ENCODE peak calls at places on chromosomes 16 and 17, in four cellular contexts. One of them, this sample, is unnamed.

GRCh38 chr17:561118-561517 is 153.5 kb downstream of the VPS53 start:
- DNase-seq in MCF 10A: no peak
- DNase-seq in GM20000: peak
- DNase-seq in heart left ventricle: peak
- DNase-seq in this sample: no peak

GRCh38 chr16:1019234-1019933 is 37.8 kb downstream of the SOX8 start:
- DNase-seq in heart left ventricle: peak
- DNase-seq in GM20000: no peak
- DNase-seq in MCF 10A: no peak
- DNase-seq in this sample: no peak

GRCh38 chr16:88533381-88533831 is 36.8 kb upstream of the ZC3H18 start:
- DNase-seq in MCF 10A: no peak
- DNase-seq in heart left ventricle: no peak
- DNase-seq in GM20000: no peak
- DNase-seq in this sample: no peak

GRCh38 chr16:16861546-16861945 is 482.6 kb downstream of the NPIPA7 start:
- DNase-seq in heart left ventricle: peak
- DNase-seq in GM20000: peak
- DNase-seq in MCF 10A: no peak
- DNase-seq in this sample: peak

GRCh38 chr16:84367750-84368320 is 503 bp upstream of the ATP2C2 start:
- DNase-seq in heart left ventricle: no peak
- DNase-seq in GM20000: no peak
- DNase-seq in MCF 10A: no peak
- DNase-seq in this sample: no peak

GRCh38 chr17:65463242-65463641 is 98.2 kb downstream of the AXIN2 start:
- DNase-seq in heart left ventricle: peak
- DNase-seq in GM20000: no peak
- DNase-seq in MCF 10A: peak
- DNase-seq in this sample: no peak

GRCh38 chr16:57906385-57907316 is 64.3 kb downstream of the CNGB1 start:
- DNase-seq in GM20000: no peak
- DNase-seq in heart left ventricle: no peak
- DNase-seq in MCF 10A: no peak
- DNase-seq in this sample: peak

GRCh38 chr17:58873926-58874325 is 118.3 kb downstream of the PPM1E start:
- DNase-seq in heart left ventricle: no peak
- DNase-seq in MCF 10A: no peak
- DNase-seq in GM20000: no peak
- DNase-seq in this sample: no peak

GRCh38 chr16:10808218-10808617 is 10.4 kb downstream of the TVP23A start:
- DNase-seq in GM20000: no peak
- DNase-seq in heart left ventricle: no peak
- DNase-seq in MCF 10A: no peak
- DNase-seq in this sample: peak

GRCh38 chr16:15946257-15947044 is 3.0 kb upstream of the ABCC1 start:
- DNase-seq in MCF 10A: peak
- DNase-seq in heart left ventricle: no peak
- DNase-seq in GM20000: no peak
- DNase-seq in this sample: no peak

GRCh38 chr17:48646183-48647102 is 20.3 kb upstream of the HOXB9 start:
- DNase-seq in GM20000: peak
- DNase-seq in heart left ventricle: no peak
- DNase-seq in MCF 10A: no peak
- DNase-seq in this sample: peak

GRCh38 chr17:80372456-80372855 is 42.5 kb upstream of the ENDOV start:
- DNase-seq in heart left ventricle: no peak
- DNase-seq in MCF 10A: no peak
- DNase-seq in GM20000: no peak
- DNase-seq in this sample: no peak

GRCh38 chr16:10870137-10870776 is 6.7 kb upstream of the CIITA start:
- DNase-seq in MCF 10A: no peak
- DNase-seq in heart left ventricle: no peak
- DNase-seq in GM20000: no peak
- DNase-seq in this sample: peak

GRCh38 chr16:8946544-8946943 is 17.2 kb downstream of the USP7 start:
- DNase-seq in heart left ventricle: no peak
- DNase-seq in GM20000: no peak
- DNase-seq in MCF 10A: no peak
- DNase-seq in this sample: peak

GRCh38 chr17:55641559-55642160 is 81.0 kb downstream of the TMEM100 start:
- DNase-seq in GM20000: peak
- DNase-seq in MCF 10A: peak
- DNase-seq in heart left ventricle: peak
- DNase-seq in this sample: peak

DNA sequence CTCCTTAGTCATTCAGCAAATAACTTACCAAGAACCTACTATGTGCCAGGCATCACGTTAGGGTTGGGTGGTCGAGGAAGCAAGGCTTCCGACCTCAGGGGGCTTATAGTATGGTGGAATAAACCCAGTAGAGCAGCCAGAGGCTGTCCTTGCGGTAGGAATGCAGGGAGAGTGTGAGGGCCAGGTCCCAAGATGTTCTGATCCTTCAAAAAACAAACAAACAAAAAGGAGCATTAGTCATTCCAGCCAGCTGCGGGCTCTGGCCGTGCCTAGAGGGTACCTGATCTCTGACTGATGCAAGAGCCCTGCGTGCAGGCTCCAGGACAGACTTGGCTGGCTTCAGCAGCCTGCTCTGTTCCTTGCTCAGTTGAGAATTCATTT is 18.2 kb downstream of the CYB5D2 start:
- DNase-seq in MCF 10A: peak
- DNase-seq in heart left ventricle: no peak
- DNase-seq in GM20000: no peak
- DNase-seq in this sample: no peak
- TF ChIP-seq CTCF in MCF 10A: peak
- TF ChIP-seq CTCF in heart left ventricle: no peak
- TF ChIP-seq CTCF in GM20000: no peak
- TF ChIP-seq CTCF in this sample: no peak

DNA sequence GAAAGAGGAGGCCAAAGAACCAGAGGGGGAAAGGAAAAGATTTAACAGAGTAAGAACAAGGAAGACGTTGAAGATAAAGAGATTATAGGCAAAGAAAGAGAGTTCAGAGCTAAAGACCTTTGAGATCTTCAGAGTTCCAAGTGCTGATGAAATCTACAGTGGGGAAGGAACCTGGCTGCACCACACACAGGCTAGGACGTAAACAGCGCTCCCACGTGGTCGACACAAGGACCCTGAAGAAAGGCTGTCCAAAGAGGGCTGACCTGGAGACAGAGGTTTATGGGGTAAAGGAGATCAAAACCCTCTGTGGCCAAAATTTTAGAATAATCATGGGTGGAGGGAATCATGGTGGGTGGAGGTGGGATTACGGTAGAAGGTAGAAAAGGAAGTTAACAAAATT is 121.6 kb downstream of the PMP22 start:
- DNase-seq in GM20000: no peak
- DNase-seq in heart left ventricle: no peak
- DNase-seq in MCF 10A: no peak
- DNase-seq in this sample: no peak
- TF ChIP-seq CTCF in GM20000: no peak
- TF ChIP-seq CTCF in heart left ventricle: no peak
- TF ChIP-seq CTCF in MCF 10A: no peak
- TF ChIP-seq CTCF in this sample: no peak

GRCh38 chr16:82063456-82064082 is 28.5 kb downstream of the HSD17B2 start:
- DNase-seq in GM20000: no peak
- DNase-seq in MCF 10A: peak
- DNase-seq in heart left ventricle: no peak
- DNase-seq in this sample: no peak

GRCh38 chr16:82059983-82060421 is 24.9 kb downstream of the HSD17B2 start:
- DNase-seq in MCF 10A: peak
- DNase-seq in heart left ventricle: no peak
- DNase-seq in GM20000: no peak
- DNase-seq in this sample: no peak

GRCh38 chr16:82062645-82063058 is 27.6 kb downstream of the HSD17B2 start:
- DNase-seq in heart left ventricle: no peak
- DNase-seq in GM20000: no peak
- DNase-seq in MCF 10A: peak
- DNase-seq in this sample: no peak

GRCh38 chr16:82059161-82059982 is 24.3 kb downstream of the HSD17B2 start:
- DNase-seq in heart left ventricle: no peak
- DNase-seq in GM20000: no peak
- DNase-seq in MCF 10A: no peak
- DNase-seq in this sample: no peak

GRCh38 chr16:82061861-82062525 is 26.9 kb downstream of the HSD17B2 start:
- DNase-seq in MCF 10A: peak
- DNase-seq in heart left ventricle: no peak
- DNase-seq in GM20000: peak
- DNase-seq in this sample: peak
- TF ChIP-seq CTCF in MCF 10A: peak
- TF ChIP-seq CTCF in heart left ventricle: peak
- TF ChIP-seq CTCF in GM20000: peak
- TF ChIP-seq CTCF in this sample: peak

DNA sequence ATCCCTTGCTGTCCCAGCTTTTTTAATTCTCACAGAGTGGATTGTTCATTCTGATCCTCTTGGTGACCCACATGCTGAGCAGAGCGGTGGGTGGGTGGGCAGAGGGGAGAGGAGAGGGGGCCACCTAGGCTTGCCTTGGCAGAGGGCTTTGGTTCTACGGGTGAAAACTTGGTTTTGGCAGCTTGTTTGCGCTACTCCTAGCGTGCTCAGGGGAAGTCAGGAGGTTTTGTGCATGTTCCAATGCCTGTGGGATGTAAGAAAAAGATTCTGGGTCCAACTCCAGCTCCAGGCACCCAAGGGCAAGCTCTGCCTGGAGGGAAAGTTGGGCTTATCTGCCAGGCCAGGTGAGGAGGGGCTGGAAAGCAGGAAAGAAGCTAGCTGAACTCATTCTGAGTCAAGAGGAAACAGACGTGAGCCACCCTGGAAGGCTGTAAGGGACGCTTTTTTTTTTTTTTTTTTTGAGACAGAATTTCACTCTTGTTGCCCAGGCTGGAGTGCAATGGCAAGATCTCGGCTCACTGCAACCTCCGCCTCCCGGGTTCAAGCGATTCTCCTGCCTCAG is 169.1 kb downstream of the WSCD1 start:
- DNase-seq in MCF 10A: peak
- DNase-seq in heart left ventricle: no peak
- DNase-seq in GM20000: no peak
- DNase-seq in this sample: no peak
- TF ChIP-seq CTCF in MCF 10A: no peak
- TF ChIP-seq CTCF in heart left ventricle: no peak
- TF ChIP-seq CTCF in GM20000: no peak
- TF ChIP-seq CTCF in this sample: no peak

GRCh38 chr17:76273923-76274558 is 8.9 kb downstream of the UBALD2 start:
- DNase-seq in MCF 10A: no peak
- DNase-seq in heart left ventricle: peak
- DNase-seq in GM20000: no peak
- DNase-seq in this sample: no peak
- TF ChIP-seq CTCF in MCF 10A: no peak
- TF ChIP-seq CTCF in heart left ventricle: no peak
- TF ChIP-seq CTCF in GM20000: no peak
- TF ChIP-seq CTCF in this sample: no peak

GRCh38 chr16:25691519-25692091 is at the start of gene HS3ST4:
- DNase-seq in heart left ventricle: no peak
- DNase-seq in GM20000: peak
- DNase-seq in MCF 10A: no peak
- DNase-seq in this sample: no peak

GRCh38 chr16:25692734-25693508 is 1.2 kb downstream of the HS3ST4 start:
- DNase-seq in heart left ventricle: no peak
- DNase-seq in MCF 10A: no peak
- DNase-seq in GM20000: peak
- DNase-seq in this sample: no peak

GRCh38 chr16:25689137-25689836 is 2.5 kb upstream of the HS3ST4 start:
- DNase-seq in heart left ventricle: no peak
- DNase-seq in MCF 10A: no peak
- DNase-seq in GM20000: no peak
- DNase-seq in this sample: no peak

GRCh38 chr16:25692307-25692706 is 548 bp downstream of the HS3ST4 start:
- DNase-seq in GM20000: peak
- DNase-seq in heart left ventricle: no peak
- DNase-seq in MCF 10A: no peak
- DNase-seq in this sample: no peak

GRCh38 chr16:25690563-25691143 is 1.1 kb upstream of the HS3ST4 start:
- DNase-seq in heart left ventricle: no peak
- DNase-seq in GM20000: no peak
- DNase-seq in MCF 10A: no peak
- DNase-seq in this sample: no peak
- TF ChIP-seq CTCF in heart left ventricle: no peak
- TF ChIP-seq CTCF in GM20000: no peak
- TF ChIP-seq CTCF in MCF 10A: no peak
- TF ChIP-seq CTCF in this sample: no peak

GRCh38 chr17:1875597-1875996 is 45.8 kb downstream of the RPA1 start:
- DNase-seq in MCF 10A: no peak
- DNase-seq in GM20000: no peak
- DNase-seq in heart left ventricle: no peak
- DNase-seq in this sample: no peak
- TF ChIP-seq CTCF in MCF 10A: no peak
- TF ChIP-seq CTCF in GM20000: no peak
- TF ChIP-seq CTCF in heart left ventricle: no peak
- TF ChIP-seq CTCF in this sample: no peak

GRCh38 chr17:57001541-57001940 is 23.6 kb downstream of the SCPEP1 start:
- DNase-seq in MCF 10A: no peak
- DNase-seq in heart left ventricle: no peak
- DNase-seq in GM20000: no peak
- DNase-seq in this sample: no peak
- TF ChIP-seq CTCF in MCF 10A: no peak
- TF ChIP-seq CTCF in heart left ventricle: no peak
- TF ChIP-seq CTCF in GM20000: no peak
- TF ChIP-seq CTCF in this sample: no peak

DNA sequence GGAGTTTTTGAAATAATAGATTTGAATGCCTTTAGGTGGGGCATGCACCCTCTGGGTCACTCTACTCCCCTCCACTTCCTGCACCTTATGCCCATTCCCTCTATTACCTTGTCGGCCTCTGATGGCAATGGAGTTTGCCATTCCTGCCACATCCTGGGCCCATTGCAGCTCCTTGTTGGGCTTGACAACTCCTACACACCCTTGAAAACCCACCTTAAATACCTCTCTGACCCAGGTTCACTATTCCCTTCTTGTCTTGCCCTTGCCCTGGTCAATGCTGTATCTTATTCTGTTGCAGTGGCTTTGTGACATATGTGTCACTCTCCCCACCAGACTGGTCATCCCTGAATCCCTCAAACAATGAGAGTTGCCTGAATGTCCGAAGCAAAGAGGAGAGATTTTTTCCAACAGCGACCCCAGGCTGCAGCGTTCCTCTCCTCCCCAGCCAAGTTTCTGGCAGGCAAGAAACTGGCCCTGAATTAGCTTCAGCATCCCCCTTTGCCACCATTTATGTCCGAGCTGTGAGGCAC is 2.4 kb downstream of the CCR7 start:
- DNase-seq in GM20000: no peak
- DNase-seq in MCF 10A: no peak
- DNase-seq in heart left ventricle: no peak
- DNase-seq in this sample: no peak
- TF ChIP-seq CTCF in GM20000: no peak
- TF ChIP-seq CTCF in MCF 10A: no peak
- TF ChIP-seq CTCF in heart left ventricle: no peak
- TF ChIP-seq CTCF in this sample: peak

GRCh38 chr16:21301168-21301894 is 23.2 kb upstream of the CRYM start:
- DNase-seq in heart left ventricle: peak
- DNase-seq in MCF 10A: peak
- DNase-seq in GM20000: peak
- DNase-seq in this sample: peak
- TF ChIP-seq CTCF in heart left ventricle: no peak
- TF ChIP-seq CTCF in MCF 10A: no peak
- TF ChIP-seq CTCF in GM20000: peak
- TF ChIP-seq CTCF in this sample: peak

This sample was measured in GM12865.